ENCODE peak calls at places on chromosomes 3 and 15, in four cellular contexts. A is K562, D is HepG2, W is GM12878. T is an unnamed sample.

GRCh38 chr3:44511238-44511567 is 33.7 kb upstream of the ZNF445 start:
- DNase-seq in W (no peak), D (peak), A (no peak), T (no peak)

GRCh38 chr3:30836141-30836540 is 58.3 kb downstream of the GADL1 start:
- DNase-seq in W (no peak), A (no peak), D (no peak), T (no peak)

GRCh38 chr3:52705688-52706686 is at the start of the genes GLT8D1 and SPCS1:
- DNase-seq in D (peak), W (no peak), A (peak), T (peak)

GRCh38 chr3:99526927-99527326 is 111.5 kb upstream of the COL8A1 start:
- DNase-seq in A (no peak), W (no peak), D (no peak), T (no peak)

GRCh38 chr3:175940881-175941280 is 1081.7 kb downstream of the NAALADL2 start:
- DNase-seq in A (no peak), W (no peak), D (peak), T (peak)

GRCh38 chr3:124893526-124893925 is 6.4 kb upstream of the ITGB5 start:
- DNase-seq in A (no peak), D (no peak), W (no peak), T (no peak)

GRCh38 chr3:46852839-46853355 is 10.3 kb downstream of the MYL3 start:
- DNase-seq in D (no peak), A (no peak), W (no peak), T (no peak)

GRCh38 chr3:173938159-173938558 is 540.6 kb downstream of the NLGN1 start:
- DNase-seq in D (peak), A (no peak), W (no peak), T (no peak)

GRCh38 chr15:29871401-29871800 is 49.1 kb upstream of the TJP1 start:
- DNase-seq in W (no peak), A (no peak), D (no peak), T (no peak)

GRCh38 chr3:78764634-78765033 is 1003.2 kb downstream of the ROBO1 start:
- DNase-seq in A (no peak), D (no peak), W (no peak), T (no peak)

GRCh38 chr3:157151627-157152026 is 8.3 kb downstream of the CCNL1 start:
- DNase-seq in W (no peak), A (peak), D (no peak), T (no peak)

GRCh38 chr3:39190281-39191025 is 1.9 kb downstream of the XIRP1 start:
- DNase-seq in D (no peak), A (no peak), W (no peak), T (no peak)

GRCh38 chr3:78745847-78746246 is 1022.0 kb downstream of the ROBO1 start:
- DNase-seq in D (no peak), A (no peak), W (no peak), T (no peak)

GRCh38 chr15:64893481-64894394 is 18.0 kb upstream of the ANKDD1A start:
- DNase-seq in D (peak), A (peak), W (peak), T (peak)

GRCh38 chr3:160564949-160565441 is 376 bp downstream of the KPNA4 start:
- DNase-seq in D (peak), A (no peak), W (no peak), T (peak)

GRCh38 chr3:94937980-94938379 is 875.1 kb downstream of the NSUN3 start:
- DNase-seq in D (no peak), A (peak), W (no peak), T (no peak)

GRCh38 chr3:32359766-32360513 is 31.7 kb upstream of the CMTM7 start:
- DNase-seq in D (no peak), A (no peak), W (no peak), T (peak)

GRCh38 chr3:63656791-63657190 is 4.3 kb downstream of the SNTN start:
- DNase-seq in W (no peak), D (no peak), A (no peak), T (no peak)

GRCh38 chr3:143002083-143002712 is 828 bp downstream of the U2SURP start:
- DNase-seq in W (no peak), D (peak), A (peak), T (no peak)

GRCh38 chr3:30332196-30333021 is 274.0 kb upstream of the TGFBR2 start:
- DNase-seq in A (no peak), D (no peak), W (no peak), T (no peak)

GRCh38 chr15:25685216-25685569 is 177.9 kb downstream of the ATP10A start:
- DNase-seq in W (no peak), D (no peak), A (no peak), T (no peak)

GRCh38 chr15:71279757-71280141 is 164.5 kb downstream of the THSD4 start:
- DNase-seq in D (no peak), W (no peak), A (no peak), T (no peak)

GRCh38 chr15:60918234-60918964 is 310.7 kb downstream of the RORA start:
- DNase-seq in A (no peak), D (no peak), W (no peak), T (no peak)

GRCh38 chr3:72567474-72567873 is 280.8 kb downstream of the SHQ1 start:
- DNase-seq in D (peak), A (no peak), W (no peak), T (no peak)

GRCh38 chr3:8444883-8445282 is 56.7 kb upstream of the LMCD1 start:
- DNase-seq in W (no peak), D (no peak), A (no peak), T (no peak)

GRCh38 chr3:128801779-128802369 is 75.9 kb downstream of the RAB7A start:
- DNase-seq in A (no peak), W (no peak), D (no peak), T (no peak)

GRCh38 chr15:91534235-91534634 is 319.3 kb upstream of the SLCO3A1 start:
- DNase-seq in A (no peak), W (no peak), D (no peak), T (no peak)

GRCh38 chr15:61994216-61994615 is 66.0 kb downstream of the VPS13C start:
- DNase-seq in D (no peak), A (no peak), W (no peak), T (no peak)

GRCh38 chr3:8762607-8763377 is 6.6 kb downstream of the OXTR start:
- DNase-seq in W (no peak), D (no peak), A (no peak), T (peak)

GRCh38 chr3:14141602-14142315 is 16.9 kb downstream of the TMEM43 start:
- DNase-seq in A (no peak), D (no peak), W (no peak), T (no peak)

GRCh38 chr3:115469649-115470048 is 153.7 kb upstream of the GAP43 start:
- DNase-seq in A (no peak), D (no peak), W (peak), T (no peak)

GRCh38 chr3:114363554-114364202 is 69.8 kb downstream of the TIGIT start:
- DNase-seq in A (no peak), D (no peak), W (no peak), T (no peak)

GRCh38 chr3:24640330-24640877 is 145.8 kb upstream of the THRB start:
- DNase-seq in W (no peak), D (peak), A (no peak), T (no peak)

GRCh38 chr15:96264351-96264798 is 66.1 kb upstream of the NR2F2 start:
- DNase-seq in D (peak), W (no peak), A (peak), T (no peak)

GRCh38 chr3:108548886-108549285 is 38.5 kb upstream of the MYH15 start:
- DNase-seq in A (no peak), D (no peak), W (no peak), T (no peak)

GRCh38 chr3:21830541-21830940 is 79.5 kb upstream of the ZNF385D start:
- DNase-seq in D (no peak), W (no peak), A (no peak), T (no peak)

GRCh38 chr3:16419640-16420039 is 93.9 kb downstream of the RFTN1 start:
- DNase-seq in A (no peak), W (no peak), D (no peak), T (no peak)

GRCh38 chr15:58415636-58416035 is 16.2 kb upstream of the LIPC start:
- DNase-seq in D (no peak), W (no peak), A (no peak), T (no peak)

GRCh38 chr15:31248951-31249350 is 77.7 kb upstream of the KLF13 start:
- DNase-seq in A (no peak), W (no peak), D (no peak), T (no peak)
- TF ChIP-seq ZNF274 in A (no peak), W (no peak), D (no peak), T (no peak)

GRCh38 chr15:93286456-93286855 is 197.4 kb upstream of the RGMA start:
- DNase-seq in W (no peak), A (no peak), D (no peak), T (no peak)
- TF ChIP-seq RFX5 in W (no peak), A (no peak), D (no peak), T (no peak)

DNA sequence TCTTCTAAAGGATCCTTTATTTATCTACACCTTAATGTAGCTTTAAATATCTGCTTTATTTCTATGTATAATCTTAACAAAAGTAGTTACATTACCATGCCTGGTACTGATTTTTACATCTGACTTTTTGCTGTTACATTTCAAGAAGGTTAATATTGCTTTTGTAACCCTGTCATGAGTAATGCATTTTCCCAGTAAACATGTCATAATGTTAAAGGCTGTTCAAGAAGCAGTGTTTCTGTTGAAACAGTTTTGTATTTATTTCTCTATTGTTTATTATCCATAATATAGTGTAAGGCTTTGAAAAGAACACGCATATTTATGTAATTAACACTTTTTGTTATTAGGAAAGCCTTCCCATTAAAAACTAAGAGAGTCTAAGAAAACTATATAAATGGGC is 98.5 kb upstream of the SOX2 start:
- DNase-seq in W (no peak), A (no peak), D (no peak), T (no peak)
- TF ChIP-seq CHD2 in W (no peak), A (no peak), D (no peak), T (no peak)

GRCh38 chr3:36695113-36695768 is 69.1 kb downstream of the DCLK3 start:
- DNase-seq in W (no peak), D (no peak), A (no peak), T (no peak)
- TF ChIP-seq ZNF274 in W (no peak), D (no peak), A (no peak), T (no peak)

GRCh38 chr3:6449099-6449498 is 411.8 kb upstream of the GRM7 start:
- DNase-seq in A (no peak), D (no peak), W (no peak), T (no peak)

GRCh38 chr3:6444888-6445658 is 415.8 kb upstream of the GRM7 start:
- DNase-seq in D (no peak), A (peak), W (no peak), T (no peak)

GRCh38 chr3:6448011-6448410 is 412.9 kb upstream of the GRM7 start:
- DNase-seq in A (no peak), W (no peak), D (no peak), T (no peak)

GRCh38 chr3:6452974-6453373 is 407.9 kb upstream of the GRM7 start:
- DNase-seq in A (no peak), D (no peak), W (no peak), T (no peak)

DNA sequence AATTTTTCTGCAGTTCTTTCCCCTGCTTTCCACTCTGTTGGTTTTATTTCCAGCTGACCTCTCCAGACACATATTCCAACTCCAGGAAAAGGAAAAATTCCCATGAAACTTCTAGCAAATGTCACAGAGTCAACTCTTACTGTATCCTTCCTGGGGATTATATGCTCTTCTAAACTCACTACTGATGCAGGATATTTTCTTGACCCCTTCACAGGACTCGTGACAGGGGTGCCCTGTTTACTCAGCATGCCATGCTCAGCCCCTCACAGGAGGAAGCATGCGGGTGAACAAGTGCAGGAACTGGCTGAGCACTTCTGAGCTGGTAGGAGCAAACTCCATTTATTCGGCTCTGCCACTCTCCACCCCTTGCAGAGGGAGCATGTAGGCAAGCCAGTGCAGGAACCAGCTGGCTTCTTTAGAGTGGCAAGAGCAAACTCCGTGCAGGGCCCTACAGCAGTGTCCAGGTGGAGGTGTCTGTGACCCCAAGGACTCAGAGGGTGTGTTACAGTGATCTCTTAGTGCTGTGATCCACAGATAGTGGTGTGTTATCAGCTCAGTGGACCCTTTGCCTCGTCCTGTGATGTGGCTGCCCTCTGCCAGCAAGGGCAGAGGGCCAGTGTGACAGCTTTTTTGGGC is 413.6 kb upstream of the GRM7 start:
- DNase-seq in A (no peak), D (no peak), W (no peak), T (no peak)
- TF ChIP-seq RFX5 in A (no peak), D (no peak), W (no peak), T (no peak)

DNA sequence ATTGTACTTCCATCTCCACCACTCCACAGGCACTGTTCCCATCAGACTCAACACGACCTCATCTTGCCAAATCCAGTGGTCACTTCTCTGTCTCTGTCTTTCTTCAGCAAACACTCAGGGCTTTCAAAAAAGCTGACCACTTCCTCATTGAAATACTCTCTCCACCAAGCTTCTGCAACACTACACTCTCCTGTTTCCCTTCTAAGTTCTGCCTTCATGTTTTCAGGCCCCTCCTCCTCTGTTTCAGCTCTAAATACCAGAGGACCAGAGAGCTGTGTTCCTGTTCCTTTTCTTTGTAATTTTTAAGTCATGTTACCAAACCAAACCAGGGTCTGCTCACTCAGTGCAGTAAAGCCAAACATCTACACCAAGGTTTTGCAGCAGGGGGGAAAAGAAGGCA is 33.8 kb upstream of the ACP3 start:
- DNase-seq in A (no peak), D (no peak), W (no peak), T (no peak)
- TF ChIP-seq CHD2 in A (no peak), D (no peak), W (no peak), T (no peak)